ENCODE peak calls at places on chromosomes 13 and 19, in four cellular contexts. L, J, M and A are unnamed samples. For H3K4me1, the result is how much of the 10 kb centered on the place peaks cover.

GRCh38 chr19:33438016-33438671 is 64.6 kb downstream of the CEBPG start:
- DNase-seq in L (no peak), J (no peak), M (no peak), A (no peak)

GRCh38 chr13:51291341-51291740 is 48.1 kb upstream of the SERPINE3 start:
- DNase-seq in L (no peak), J (no peak), M (no peak), A (no peak)

GRCh38 chr13:60689076-60689475 is 292.1 kb downstream of the TDRD3 start:
- DNase-seq in L (no peak), J (no peak), M (no peak), A (no peak)

GRCh38 chr13:40801255-40802217 is 12.1 kb downstream of the SLC25A15 start:
- DNase-seq in L (no peak), J (no peak), M (no peak), A (no peak)

GRCh38 chr13:67314405-67314804 is 84.3 kb upstream of the PCDH9 start:
- DNase-seq in L (no peak), J (no peak), M (no peak), A (no peak)

GRCh38 chr19:39126593-39127187 is 1.1 kb downstream of the PAK4 start:
- DNase-seq in L (no peak), J (no peak), M (no peak), A (peak)

GRCh38 chr19:13850910-13851753 is 25.8 kb upstream of the NANOS3 start:
- DNase-seq in L (no peak), J (no peak), M (peak), A (no peak)

GRCh38 chr13:73754727-73755292 is 379.4 kb downstream of the KLF12 start:
- DNase-seq in L (peak), J (peak), M (peak), A (peak)

GRCh38 chr13:26423634-26424033 is 133.8 kb upstream of the WASF3 start:
- DNase-seq in L (peak), J (no peak), M (no peak), A (no peak)

GRCh38 chr19:7072541-7072940 is 3.0 kb downstream of the ZNF557 start:
- DNase-seq in L (no peak), J (no peak), M (no peak), A (no peak)

GRCh38 chr19:51114087-51114714 is 6.0 kb upstream of the CTU1 start:
- DNase-seq in L (no peak), J (no peak), M (no peak), A (no peak)

GRCh38 chr19:11338569-11339253 is 746 bp downstream of the RAB3D start:
- DNase-seq in L (no peak), J (no peak), M (no peak), A (no peak)

GRCh38 chr19:35856546-35857149 is at the start of gene KIRREL2:
- DNase-seq in L (peak), J (no peak), M (peak), A (peak)

GRCh38 chr13:32881792-32882175 is 134.4 kb upstream of the KL start:
- DNase-seq in L (no peak), J (no peak), M (no peak), A (no peak)

GRCh38 chr19:35029737-35030256 is 473 bp upstream of the SCN1B start:
- DNase-seq in L (no peak), J (no peak), M (peak), A (peak)

GRCh38 chr19:44796701-44797115 is 12.2 kb upstream of the BCAM start:
- DNase-seq in L (peak), J (no peak), M (no peak), A (no peak)

GRCh38 chr13:87656311-87656710 is 14.9 kb upstream of the SLITRK5 start:
- DNase-seq in L (no peak), J (no peak), M (no peak), A (no peak)

GRCh38 chr19:58252102-58252685 is 23.5 kb downstream of the ZNF544 start:
- DNase-seq in L (no peak), J (no peak), M (no peak), A (no peak)

GRCh38 chr19:50532952-50533351 is 19.2 kb upstream of the ASPDH start:
- DNase-seq in L (no peak), J (no peak), M (no peak), A (no peak)

GRCh38 chr19:13262450-13262849 is 112.2 kb downstream of the IER2 start:
- DNase-seq in L (peak), J (no peak), M (peak), A (no peak)

GRCh38 chr13:33692531-33692930 is 125.4 kb upstream of the RFC3 start:
- DNase-seq in L (no peak), J (no peak), M (no peak), A (no peak)

GRCh38 chr13:80082396-80083096 is 258.4 kb downstream of the SPRY2 start:
- DNase-seq in L (no peak), J (no peak), M (no peak), A (no peak)

GRCh38 chr19:28715157-28715556 is 497.8 kb downstream of the UQCRFS1 start:
- DNase-seq in L (no peak), J (no peak), M (no peak), A (no peak)

GRCh38 chr13:41344358-41344757 is 33.3 kb downstream of the NAA16 start:
- DNase-seq in L (no peak), J (no peak), M (no peak), A (no peak)

GRCh38 chr19:50548191-50549058 is 19.8 kb downstream of the LRRC4B start:
- DNase-seq in L (no peak), J (no peak), M (no peak), A (no peak)

GRCh38 chr19:480016-480855 is 16.1 kb upstream of the MADCAM1 start:
- DNase-seq in L (peak), J (no peak), M (peak), A (peak)

GRCh38 chr19:17393914-17394313 is at the start of gene CCDC194:
- DNase-seq in L (no peak), J (no peak), M (no peak), A (no peak)

GRCh38 chr13:46372071-46372470 is 15.0 kb downstream of the RUBCNL start:
- DNase-seq in L (no peak), J (no peak), M (no peak), A (no peak)

GRCh38 chr13:43196171-43196611 is 172.8 kb downstream of the DNAJC15 start:
- DNase-seq in L (peak), J (no peak), M (no peak), A (no peak)

GRCh38 chr13:79867248-79867647 is 386.3 kb downstream of the NDFIP2 start:
- DNase-seq in L (no peak), J (no peak), M (no peak), A (no peak)

GRCh38 chr19:40322951-40323615 is 25.1 kb downstream of the C19orf47 start:
- DNase-seq in L (no peak), J (no peak), M (no peak), A (no peak)

GRCh38 chr13:49627831-49628652 is at the start of gene ARL11:
- DNase-seq in L (no peak), J (no peak), M (peak), A (peak)

GRCh38 chr13:95300625-95301134 is 571 bp downstream of the ABCC4 start:
- DNase-seq in L (peak), J (no peak), M (peak), A (peak)

GRCh38 chr13:73274147-73274546 is 215.3 kb downstream of the KLF5 start:
- DNase-seq in L (no peak), J (no peak), M (no peak), A (no peak)

GRCh38 chr19:35644987-35645679 is 3.0 kb upstream of the COX6B1 start:
- DNase-seq in L (peak), J (no peak), M (peak), A (peak)

GRCh38 chr13:23709521-23709920 is 139.3 kb downstream of the TNFRSF19 start:
- DNase-seq in L (peak), J (no peak), M (no peak), A (no peak)

GRCh38 chr13:33050161-33050560 is 33.9 kb downstream of the KL start:
- DNase-seq in L (no peak), J (no peak), M (no peak), A (no peak)

GRCh38 chr19:12665281-12665573 is 1.3 kb downstream of the MAN2B1 start:
- DNase-seq in L (no peak), J (no peak), M (no peak), A (no peak)

DNA sequence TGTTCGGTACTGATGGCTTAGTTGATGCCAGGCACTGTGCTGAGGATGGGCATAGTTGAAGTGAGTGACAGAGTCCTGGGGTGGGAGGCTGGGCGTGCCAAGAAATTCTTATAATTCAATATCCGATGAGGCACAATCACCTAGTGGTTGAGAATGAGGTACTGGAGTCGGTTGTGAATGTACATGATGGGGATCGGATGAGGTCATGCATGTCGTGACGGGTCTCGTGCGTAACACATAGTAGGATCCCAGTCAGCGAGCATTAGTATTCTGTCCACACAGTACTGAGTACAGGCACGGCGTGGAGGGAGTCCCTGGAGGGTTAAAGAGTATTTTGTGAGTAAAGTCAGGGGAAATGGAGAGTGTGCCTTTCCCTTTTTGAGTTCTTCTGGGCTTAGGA is 2.8 kb downstream of the SAFB start:
- DNase-seq in L (no peak), J (no peak), M (no peak), A (no peak)
- H3K4me1 ChIP-seq in L (under half), J (under half), M (under half), A (under half)

GRCh38 chr13:20136781-20137703 is 23.8 kb downstream of the GJA3 start:
- DNase-seq in L (no peak), J (no peak), M (peak), A (peak)
- H3K4me1 ChIP-seq in L (under half), J (under half), M (under half), A (under half)

DNA sequence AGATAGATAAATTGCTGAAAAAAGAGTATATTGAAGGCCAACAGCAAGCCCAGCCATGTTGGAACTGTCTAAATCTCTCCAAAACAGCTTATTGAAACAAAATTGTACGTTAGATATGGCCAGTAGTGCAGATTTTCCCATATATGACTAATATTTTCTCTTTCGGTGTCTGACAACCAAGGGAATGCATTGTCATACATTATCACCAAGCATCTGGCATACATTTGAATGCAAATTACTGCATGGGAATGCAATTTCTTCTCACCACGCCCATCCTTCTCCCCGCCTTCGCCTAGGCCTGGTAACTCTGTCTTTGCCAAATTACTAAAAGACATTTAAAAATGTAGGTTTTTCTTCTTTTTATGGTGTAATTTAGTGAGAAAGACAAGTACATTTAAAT is 32.5 kb upstream of the IRS2 start:
- DNase-seq in L (no peak), J (no peak), M (no peak), A (no peak)
- H3K4me1 ChIP-seq in L (under half), J (under half), M (under half), A (under half)

GRCh38 chr19:46979103-46979769 is 40.4 kb upstream of the NPAS1 start:
- DNase-seq in L (no peak), J (no peak), M (no peak), A (no peak)

GRCh38 chr19:46979770-46980105 is 39.9 kb upstream of the NPAS1 start:
- DNase-seq in L (no peak), J (no peak), M (no peak), A (no peak)

GRCh38 chr19:46977548-46977947 is 42.1 kb upstream of the NPAS1 start:
- DNase-seq in L (no peak), J (no peak), M (no peak), A (no peak)

GRCh38 chr19:46976845-46977320 is 42.8 kb upstream of the NPAS1 start:
- DNase-seq in L (peak), J (no peak), M (peak), A (no peak)

DNA sequence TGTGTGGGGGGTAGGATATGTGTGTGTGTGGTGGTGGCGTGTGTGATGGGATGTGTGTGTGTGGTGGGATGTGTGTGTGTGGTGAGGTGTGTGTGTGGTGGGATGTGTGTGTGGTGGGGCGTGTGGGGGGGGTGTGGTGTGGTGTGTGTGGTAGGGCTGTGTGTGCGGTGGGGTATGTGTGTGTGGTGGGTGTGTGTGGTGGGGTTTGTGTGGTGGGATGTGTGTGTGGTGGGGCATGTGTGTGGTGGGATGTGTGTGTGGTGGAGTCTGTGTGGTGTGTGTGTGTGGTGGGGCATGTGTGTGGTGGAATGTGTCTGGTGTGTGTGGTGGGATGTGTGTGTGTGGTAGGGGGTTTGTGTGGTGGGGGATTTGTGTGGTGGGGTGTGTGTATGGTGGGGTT is 41.2 kb upstream of the NPAS1 start:
- DNase-seq in L (no peak), J (no peak), M (no peak), A (no peak)
- H3K4me1 ChIP-seq in L (under half), J (under half), M (under half), A (under half)